ENCODE peak calls at places on chromosomes 7 and 10, in four cellular contexts. One of them, this sample, is unnamed. For H3K27me3, the result is how much of the 10 kb centered on the place peaks cover.

GRCh38 chr10:112389147-112389822 is 15.4 kb downstream of the ACSL5 start:
- DNase-seq in Panc1: peak
- DNase-seq in lung: peak
- DNase-seq in PC-3: peak
- DNase-seq in this sample: no peak

GRCh38 chr7:148838905-148839304 is 45.2 kb downstream of the EZH2 start:
- DNase-seq in PC-3: no peak
- DNase-seq in Panc1: no peak
- DNase-seq in lung: no peak
- DNase-seq in this sample: no peak

GRCh38 chr10:116271593-116272496 is 1.2 kb downstream of the GFRA1 start:
- DNase-seq in PC-3: no peak
- DNase-seq in lung: no peak
- DNase-seq in Panc1: no peak
- DNase-seq in this sample: peak

GRCh38 chr10:106474891-106475290 is 689.6 kb downstream of the SORCS1 start:
- DNase-seq in PC-3: peak
- DNase-seq in lung: no peak
- DNase-seq in Panc1: no peak
- DNase-seq in this sample: no peak

GRCh38 chr10:52105301-52105700 is 208.8 kb upstream of the DKK1 start:
- DNase-seq in PC-3: no peak
- DNase-seq in Panc1: no peak
- DNase-seq in lung: no peak
- DNase-seq in this sample: no peak

GRCh38 chr7:33421384-33421783 is 292.0 kb downstream of the BBS9 start:
- DNase-seq in Panc1: no peak
- DNase-seq in PC-3: no peak
- DNase-seq in lung: no peak
- DNase-seq in this sample: no peak

GRCh38 chr10:34364253-34365037 is 450.7 kb downstream of the PARD3 start:
- DNase-seq in PC-3: peak
- DNase-seq in Panc1: no peak
- DNase-seq in lung: no peak
- DNase-seq in this sample: no peak

GRCh38 chr7:3682028-3682712 is 381.1 kb downstream of the SDK1 start:
- DNase-seq in PC-3: no peak
- DNase-seq in Panc1: no peak
- DNase-seq in lung: no peak
- DNase-seq in this sample: no peak

GRCh38 chr7:27921081-27921836 is 181.3 kb downstream of the TAX1BP1 start:
- DNase-seq in lung: no peak
- DNase-seq in Panc1: peak
- DNase-seq in PC-3: peak
- DNase-seq in this sample: peak

GRCh38 chr10:49165940-49166803 is 22.0 kb downstream of the TMEM273 start:
- DNase-seq in PC-3: no peak
- DNase-seq in Panc1: no peak
- DNase-seq in lung: no peak
- DNase-seq in this sample: no peak

GRCh38 chr10:50624866-50625491 is 1.2 kb upstream of the SGMS1 start:
- DNase-seq in Panc1: no peak
- DNase-seq in lung: peak
- DNase-seq in PC-3: peak
- DNase-seq in this sample: peak

GRCh38 chr7:77908664-77909063 is 110.1 kb downstream of the PHTF2 start:
- DNase-seq in lung: no peak
- DNase-seq in PC-3: no peak
- DNase-seq in Panc1: no peak
- DNase-seq in this sample: no peak

GRCh38 chr10:22685926-22686325 is 28.5 kb downstream of the PIP4K2A start:
- DNase-seq in PC-3: no peak
- DNase-seq in Panc1: no peak
- DNase-seq in lung: no peak
- DNase-seq in this sample: no peak

GRCh38 chr10:125411724-125412123 is 251.4 kb upstream of the CTBP2 start:
- DNase-seq in PC-3: peak
- DNase-seq in Panc1: peak
- DNase-seq in lung: no peak
- DNase-seq in this sample: no peak

GRCh38 chr7:123649956-123650355 is 5.7 kb upstream of the LMOD2 start:
- DNase-seq in Panc1: no peak
- DNase-seq in PC-3: peak
- DNase-seq in lung: no peak
- DNase-seq in this sample: no peak

GRCh38 chr7:136859798-136860197 is 8.7 kb upstream of the CHRM2 start:
- DNase-seq in Panc1: no peak
- DNase-seq in lung: no peak
- DNase-seq in PC-3: no peak
- DNase-seq in this sample: no peak

GRCh38 chr10:126225672-126226007 is 162.6 kb downstream of the ADAM12 start:
- DNase-seq in lung: no peak
- DNase-seq in PC-3: no peak
- DNase-seq in Panc1: no peak
- DNase-seq in this sample: no peak

GRCh38 chr7:24192701-24193100 is 91.3 kb upstream of the NPY start:
- DNase-seq in lung: no peak
- DNase-seq in PC-3: no peak
- DNase-seq in Panc1: no peak
- DNase-seq in this sample: no peak

GRCh38 chr7:47038621-47039020 is 543.3 kb downstream of the TNS3 start:
- DNase-seq in lung: no peak
- DNase-seq in Panc1: no peak
- DNase-seq in PC-3: no peak
- DNase-seq in this sample: no peak

GRCh38 chr7:108463613-108464012 is 7.4 kb upstream of the NRCAM start:
- DNase-seq in PC-3: no peak
- DNase-seq in Panc1: no peak
- DNase-seq in lung: no peak
- DNase-seq in this sample: no peak

GRCh38 chr10:6759961-6760360 is 179.9 kb upstream of the PRKCQ start:
- DNase-seq in Panc1: no peak
- DNase-seq in PC-3: no peak
- DNase-seq in lung: no peak
- DNase-seq in this sample: no peak

GRCh38 chr10:124064676-124065075 is 28.7 kb downstream of the CHST15 start:
- DNase-seq in Panc1: no peak
- DNase-seq in PC-3: no peak
- DNase-seq in lung: no peak
- DNase-seq in this sample: no peak

DNA sequence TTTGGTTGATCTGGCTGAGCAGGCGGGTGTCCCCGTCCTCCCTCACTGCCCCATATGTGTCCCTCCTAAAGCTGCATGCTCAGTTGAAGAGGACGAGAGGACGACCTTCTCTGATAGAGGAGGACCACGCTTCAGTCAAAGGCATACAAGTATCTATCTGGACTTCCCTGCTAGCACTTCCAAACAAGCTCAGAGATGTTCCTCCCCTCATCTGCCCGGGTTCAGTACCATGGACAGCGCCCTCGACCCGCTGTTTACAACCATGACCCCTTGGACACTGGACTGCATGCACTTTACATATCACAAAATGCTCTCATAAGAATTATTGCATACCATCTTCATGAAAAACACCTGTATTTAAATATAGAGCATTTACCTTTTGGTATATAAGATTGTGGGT is 26.9 kb upstream of the TRIM56 start:
- DNase-seq in PC-3: peak
- DNase-seq in lung: peak
- DNase-seq in Panc1: no peak
- DNase-seq in this sample: peak
- H3K27me3 ChIP-seq in PC-3: under half
- H3K27me3 ChIP-seq in lung: under half
- H3K27me3 ChIP-seq in Panc1: under half
- H3K27me3 ChIP-seq in this sample: under half

GRCh38 chr7:151179287-151179860 is 7.7 kb downstream of the ASB10 start:
- DNase-seq in Panc1: no peak
- DNase-seq in lung: no peak
- DNase-seq in PC-3: no peak
- DNase-seq in this sample: no peak

GRCh38 chr7:151178831-151179230 is 8.2 kb downstream of the ASB10 start:
- DNase-seq in PC-3: no peak
- DNase-seq in lung: no peak
- DNase-seq in Panc1: no peak
- DNase-seq in this sample: no peak

GRCh38 chr7:151179946-151180345 is 7.1 kb downstream of the ASB10 start:
- DNase-seq in PC-3: no peak
- DNase-seq in lung: no peak
- DNase-seq in Panc1: no peak
- DNase-seq in this sample: no peak

GRCh38 chr7:151177310-151177709 is 9.7 kb downstream of the ASB10 start:
- DNase-seq in lung: no peak
- DNase-seq in Panc1: no peak
- DNase-seq in PC-3: no peak
- DNase-seq in this sample: no peak

DNA sequence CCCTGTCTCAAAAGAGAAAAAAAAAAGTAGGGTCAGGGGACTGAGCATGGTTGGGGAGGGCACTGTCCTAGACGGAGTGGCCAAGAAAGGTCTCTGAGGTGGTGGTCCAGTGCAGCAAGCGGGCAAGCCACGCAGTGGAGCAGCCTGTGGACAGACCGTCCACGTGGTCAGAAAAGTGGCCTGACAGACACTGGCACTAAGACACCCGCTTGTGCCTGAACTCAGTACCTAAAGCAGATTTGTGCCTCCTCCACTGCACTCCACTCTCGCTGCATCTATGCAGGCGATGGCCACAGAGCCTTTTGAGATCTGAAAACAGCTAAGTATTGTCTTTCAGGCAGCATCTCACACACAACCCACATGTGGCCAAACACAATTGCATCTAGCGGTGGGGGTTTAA is 8.8 kb downstream of the ASB10 start:
- DNase-seq in PC-3: no peak
- DNase-seq in Panc1: no peak
- DNase-seq in lung: no peak
- DNase-seq in this sample: no peak
- H3K27me3 ChIP-seq in PC-3: under half
- H3K27me3 ChIP-seq in Panc1: under half
- H3K27me3 ChIP-seq in lung: under half
- H3K27me3 ChIP-seq in this sample: under half

GRCh38 chr7:50299163-50299562 is 5.4 kb upstream of the IKZF1 start:
- DNase-seq in Panc1: no peak
- DNase-seq in lung: no peak
- DNase-seq in PC-3: no peak
- DNase-seq in this sample: no peak
- H3K27me3 ChIP-seq in Panc1: under half
- H3K27me3 ChIP-seq in lung: under half
- H3K27me3 ChIP-seq in PC-3: half or more
- H3K27me3 ChIP-seq in this sample: under half

GRCh38 chr10:13414855-13415254 is 66.8 kb upstream of the SEPHS1 start:
- DNase-seq in lung: no peak
- DNase-seq in Panc1: no peak
- DNase-seq in PC-3: peak
- DNase-seq in this sample: no peak

GRCh38 chr10:13417459-13418126 is 69.5 kb upstream of the SEPHS1 start:
- DNase-seq in Panc1: no peak
- DNase-seq in lung: no peak
- DNase-seq in PC-3: no peak
- DNase-seq in this sample: no peak

GRCh38 chr10:13412894-13413293 is 64.8 kb upstream of the SEPHS1 start:
- DNase-seq in Panc1: no peak
- DNase-seq in PC-3: no peak
- DNase-seq in lung: no peak
- DNase-seq in this sample: no peak

GRCh38 chr10:13414137-13414536 is 66.0 kb upstream of the SEPHS1 start:
- DNase-seq in PC-3: no peak
- DNase-seq in Panc1: no peak
- DNase-seq in lung: no peak
- DNase-seq in this sample: no peak

GRCh38 chr10:13416760-13417159 is 68.7 kb upstream of the SEPHS1 start:
- DNase-seq in Panc1: no peak
- DNase-seq in lung: no peak
- DNase-seq in PC-3: no peak
- DNase-seq in this sample: no peak
- H3K27me3 ChIP-seq in Panc1: under half
- H3K27me3 ChIP-seq in lung: under half
- H3K27me3 ChIP-seq in PC-3: under half
- H3K27me3 ChIP-seq in this sample: under half

GRCh38 chr10:128186959-128187787 is 61.0 kb upstream of the MKI67 start:
- DNase-seq in Panc1: no peak
- DNase-seq in PC-3: no peak
- DNase-seq in lung: no peak
- DNase-seq in this sample: no peak

GRCh38 chr10:128187788-128188185 is 61.6 kb upstream of the MKI67 start:
- DNase-seq in Panc1: no peak
- DNase-seq in PC-3: no peak
- DNase-seq in lung: no peak
- DNase-seq in this sample: no peak

GRCh38 chr10:128180843-128181242 is 54.6 kb upstream of the MKI67 start:
- DNase-seq in PC-3: no peak
- DNase-seq in lung: no peak
- DNase-seq in Panc1: no peak
- DNase-seq in this sample: no peak

GRCh38 chr10:128189176-128189575 is 63.0 kb upstream of the MKI67 start:
- DNase-seq in Panc1: no peak
- DNase-seq in lung: no peak
- DNase-seq in PC-3: no peak
- DNase-seq in this sample: no peak

DNA sequence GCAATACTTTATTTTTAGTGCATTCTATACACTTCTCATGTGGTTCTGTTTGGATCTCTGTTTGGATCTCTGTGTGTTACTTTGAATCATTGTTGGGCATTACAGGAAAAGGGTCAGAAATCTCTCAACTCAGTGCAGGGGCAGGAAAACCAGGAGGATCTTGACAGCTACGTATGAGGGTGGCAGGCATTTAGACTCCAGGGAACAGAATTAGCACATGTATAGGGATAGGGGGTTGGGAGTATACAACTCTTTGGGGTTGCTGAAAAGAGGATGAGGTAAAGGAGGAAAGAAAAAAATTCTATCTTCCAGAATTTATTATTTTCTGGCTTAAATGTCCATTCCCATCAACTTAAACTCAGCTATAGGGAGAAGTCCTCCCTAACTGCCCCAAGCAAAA is 59.4 kb upstream of the MKI67 start:
- DNase-seq in Panc1: no peak
- DNase-seq in lung: no peak
- DNase-seq in PC-3: no peak
- DNase-seq in this sample: no peak
- H3K27me3 ChIP-seq in Panc1: under half
- H3K27me3 ChIP-seq in lung: under half
- H3K27me3 ChIP-seq in PC-3: under half
- H3K27me3 ChIP-seq in this sample: under half